ENCODE peak calls at places on chromosomes 1 and 21, in five cellular contexts. One of them, this sample, is unnamed.

GRCh38 chr1:176032040-176032645 is 174.9 kb downstream of the COP1 start:
- DNase-seq in tibial artery: no peak
- DNase-seq in fibroblast of mammary gland: peak; percentile 11
- DNase-seq in activated B cell treated with CpG ODN at 0.5 μM for 24 hours: no peak
- DNase-seq in HFF-Myc: no peak
- DNase-seq in this sample: no peak

GRCh38 chr21:16454371-16454770 is 724.6 kb downstream of the USP25 start:
- DNase-seq in tibial artery: no peak
- DNase-seq in fibroblast of mammary gland: peak; percentile 37
- DNase-seq in activated B cell treated with CpG ODN at 0.5 μM for 24 hours: no peak
- DNase-seq in HFF-Myc: no peak
- DNase-seq in this sample: peak; percentile 24

GRCh38 chr1:25900209-25900608 is 6.0 kb downstream of the STMN1 start:
- DNase-seq in tibial artery: no peak
- DNase-seq in fibroblast of mammary gland: no peak
- DNase-seq in activated B cell treated with CpG ODN at 0.5 μM for 24 hours: no peak
- DNase-seq in HFF-Myc: no peak
- DNase-seq in this sample: no peak

GRCh38 chr1:119822406-119822805 is 11.1 kb upstream of the REG4 start:
- DNase-seq in tibial artery: no peak
- DNase-seq in fibroblast of mammary gland: no peak
- DNase-seq in activated B cell treated with CpG ODN at 0.5 μM for 24 hours: no peak
- DNase-seq in HFF-Myc: no peak
- DNase-seq in this sample: no peak

GRCh38 chr1:169120066-169120465 is 13.6 kb downstream of the ATP1B1 start:
- DNase-seq in tibial artery: no peak
- DNase-seq in fibroblast of mammary gland: peak; percentile 28
- DNase-seq in activated B cell treated with CpG ODN at 0.5 μM for 24 hours: no peak
- DNase-seq in HFF-Myc: no peak
- DNase-seq in this sample: no peak

GRCh38 chr1:68128157-68128556 is 77.7 kb upstream of the DIRAS3 start:
- DNase-seq in tibial artery: no peak
- DNase-seq in fibroblast of mammary gland: peak; percentile 37
- DNase-seq in activated B cell treated with CpG ODN at 0.5 μM for 24 hours: no peak
- DNase-seq in HFF-Myc: no peak
- DNase-seq in this sample: peak; percentile 65

GRCh38 chr1:22839806-22840205 is 129.2 kb downstream of the EPHB2 start:
- DNase-seq in tibial artery: no peak
- DNase-seq in fibroblast of mammary gland: no peak
- DNase-seq in activated B cell treated with CpG ODN at 0.5 μM for 24 hours: no peak
- DNase-seq in HFF-Myc: no peak
- DNase-seq in this sample: no peak

GRCh38 chr21:44294391-44295162 is 5.3 kb upstream of the PFKL start:
- DNase-seq in tibial artery: no peak
- DNase-seq in fibroblast of mammary gland: peak; percentile 68
- DNase-seq in activated B cell treated with CpG ODN at 0.5 μM for 24 hours: no peak
- DNase-seq in HFF-Myc: no peak
- DNase-seq in this sample: peak; percentile 8

GRCh38 chr1:27496604-27497155 is 6.7 kb upstream of the WASF2 start:
- DNase-seq in tibial artery: peak; percentile 72
- DNase-seq in fibroblast of mammary gland: peak; percentile 52
- DNase-seq in activated B cell treated with CpG ODN at 0.5 μM for 24 hours: no peak
- DNase-seq in HFF-Myc: no peak
- DNase-seq in this sample: no peak

GRCh38 chr1:75123756-75124155 is 10.4 kb upstream of the LHX8 start:
- DNase-seq in tibial artery: no peak
- DNase-seq in fibroblast of mammary gland: no peak
- DNase-seq in activated B cell treated with CpG ODN at 0.5 μM for 24 hours: no peak
- DNase-seq in HFF-Myc: no peak
- DNase-seq in this sample: no peak

GRCh38 chr1:75126611-75127101 is 7.5 kb upstream of the LHX8 start:
- DNase-seq in tibial artery: no peak
- DNase-seq in fibroblast of mammary gland: no peak
- DNase-seq in activated B cell treated with CpG ODN at 0.5 μM for 24 hours: no peak
- DNase-seq in HFF-Myc: no peak
- DNase-seq in this sample: no peak

GRCh38 chr1:75127916-75128717 is 6.1 kb upstream of the LHX8 start:
- DNase-seq in tibial artery: no peak
- DNase-seq in fibroblast of mammary gland: no peak
- DNase-seq in activated B cell treated with CpG ODN at 0.5 μM for 24 hours: no peak
- DNase-seq in HFF-Myc: no peak
- DNase-seq in this sample: no peak

GRCh38 chr1:75125161-75125681 is 9.0 kb upstream of the LHX8 start:
- DNase-seq in tibial artery: no peak
- DNase-seq in fibroblast of mammary gland: no peak
- DNase-seq in activated B cell treated with CpG ODN at 0.5 μM for 24 hours: no peak
- DNase-seq in HFF-Myc: no peak
- DNase-seq in this sample: no peak

DNA sequence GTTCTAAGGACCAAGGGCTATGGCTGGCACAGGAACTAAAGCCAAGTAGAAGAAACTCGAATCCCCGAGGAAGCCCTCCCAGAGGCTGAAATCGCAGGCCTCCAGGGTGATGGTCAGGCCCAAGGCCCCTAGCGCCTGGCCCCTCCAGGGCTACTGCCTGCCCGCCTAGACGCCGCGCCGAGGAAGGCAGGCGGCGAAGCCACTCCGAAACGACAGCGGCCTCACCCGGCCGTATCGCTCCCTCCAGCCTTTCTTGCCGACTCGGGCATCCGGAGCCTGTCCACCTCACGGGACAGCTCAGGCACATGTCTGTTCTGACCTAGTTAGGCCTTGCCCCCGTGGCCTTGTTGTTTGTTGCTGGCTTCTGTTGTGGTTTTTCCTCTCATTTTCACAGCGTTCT is 9.7 kb upstream of the LHX8 start:
- DNase-seq in tibial artery: no peak
- DNase-seq in fibroblast of mammary gland: no peak
- DNase-seq in activated B cell treated with CpG ODN at 0.5 μM for 24 hours: no peak
- DNase-seq in HFF-Myc: no peak
- DNase-seq in this sample: no peak
- TF ChIP-seq CTCF in tibial artery: no peak
- TF ChIP-seq CTCF in fibroblast of mammary gland: no peak
- TF ChIP-seq CTCF in activated B cell treated with CpG ODN at 0.5 μM for 24 hours: no peak
- TF ChIP-seq CTCF in HFF-Myc: no peak
- TF ChIP-seq CTCF in this sample: no peak

GRCh38 chr1:70112838-70113237 is 92.5 kb downstream of the LRRC40 start:
- DNase-seq in tibial artery: no peak
- DNase-seq in fibroblast of mammary gland: no peak
- DNase-seq in activated B cell treated with CpG ODN at 0.5 μM for 24 hours: no peak
- DNase-seq in HFF-Myc: no peak
- DNase-seq in this sample: no peak
- TF ChIP-seq CTCF in tibial artery: no peak
- TF ChIP-seq CTCF in fibroblast of mammary gland: peak; percentile 4
- TF ChIP-seq CTCF in activated B cell treated with CpG ODN at 0.5 μM for 24 hours: no peak
- TF ChIP-seq CTCF in HFF-Myc: peak; percentile 12
- TF ChIP-seq CTCF in this sample: peak; percentile 26

GRCh38 chr21:31872072-31872451 is 758 bp upstream of the HUNK start:
- DNase-seq in tibial artery: no peak
- DNase-seq in fibroblast of mammary gland: no peak
- DNase-seq in activated B cell treated with CpG ODN at 0.5 μM for 24 hours: no peak
- DNase-seq in HFF-Myc: no peak
- DNase-seq in this sample: no peak

GRCh38 chr21:31874817-31875216 is 2.0 kb downstream of the HUNK start:
- DNase-seq in tibial artery: no peak
- DNase-seq in fibroblast of mammary gland: no peak
- DNase-seq in activated B cell treated with CpG ODN at 0.5 μM for 24 hours: no peak
- DNase-seq in HFF-Myc: no peak
- DNase-seq in this sample: no peak

GRCh38 chr21:31873696-31874599 is 1.1 kb downstream of the HUNK start:
- DNase-seq in tibial artery: no peak
- DNase-seq in fibroblast of mammary gland: no peak
- DNase-seq in activated B cell treated with CpG ODN at 0.5 μM for 24 hours: peak; percentile 53
- DNase-seq in HFF-Myc: no peak
- DNase-seq in this sample: no peak

GRCh38 chr21:31873275-31873695 is 465 bp downstream of the HUNK start:
- DNase-seq in tibial artery: no peak
- DNase-seq in fibroblast of mammary gland: no peak
- DNase-seq in activated B cell treated with CpG ODN at 0.5 μM for 24 hours: peak; percentile 24
- DNase-seq in HFF-Myc: no peak
- DNase-seq in this sample: no peak

DNA sequence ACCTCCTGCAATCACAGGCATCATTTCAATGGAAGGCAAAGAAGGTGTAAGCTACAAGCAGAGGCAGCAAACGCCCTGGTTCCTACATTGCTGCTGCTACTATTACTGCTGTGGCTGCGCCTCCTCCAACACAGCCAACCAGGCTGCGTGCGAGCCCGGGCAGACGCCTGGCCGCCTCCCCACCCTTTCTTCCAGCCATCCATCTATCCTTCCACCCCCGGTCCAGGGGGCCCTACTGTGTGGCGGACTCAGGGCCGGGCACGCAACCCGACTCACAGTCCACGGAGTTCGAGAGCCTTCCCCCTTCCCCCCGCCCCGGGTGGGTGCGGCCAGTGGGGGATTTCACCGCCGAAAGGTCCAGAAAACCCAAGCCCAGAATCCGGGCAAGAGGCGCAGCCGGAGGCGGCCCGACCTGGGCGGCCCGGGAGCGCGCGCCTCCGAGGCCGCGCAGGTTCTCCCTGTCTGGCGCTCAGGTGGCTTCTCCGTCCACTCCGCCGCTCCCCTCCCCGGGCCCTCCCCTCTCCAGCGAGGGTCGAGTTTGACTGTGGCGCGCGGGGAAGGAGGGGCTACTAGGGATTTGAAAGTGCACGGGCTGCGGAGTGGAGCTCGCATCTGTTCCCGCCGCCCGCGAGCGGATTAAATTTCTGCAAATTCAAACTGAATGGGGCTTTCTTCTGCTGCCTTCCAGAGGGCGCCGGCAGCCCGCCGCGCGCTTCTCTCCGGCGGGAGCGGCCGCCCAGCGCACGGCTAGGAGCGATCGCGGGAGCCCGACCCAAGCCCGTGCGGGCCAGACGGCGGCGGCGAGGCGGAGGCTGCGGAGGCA is at the start of gene HUNK:
- DNase-seq in tibial artery: no peak
- DNase-seq in fibroblast of mammary gland: peak; percentile 17
- DNase-seq in activated B cell treated with CpG ODN at 0.5 μM for 24 hours: peak; percentile 21
- DNase-seq in HFF-Myc: no peak
- DNase-seq in this sample: no peak
- TF ChIP-seq CTCF in tibial artery: no peak
- TF ChIP-seq CTCF in fibroblast of mammary gland: no peak
- TF ChIP-seq CTCF in activated B cell treated with CpG ODN at 0.5 μM for 24 hours: no peak
- TF ChIP-seq CTCF in HFF-Myc: no peak
- TF ChIP-seq CTCF in this sample: no peak

DNA sequence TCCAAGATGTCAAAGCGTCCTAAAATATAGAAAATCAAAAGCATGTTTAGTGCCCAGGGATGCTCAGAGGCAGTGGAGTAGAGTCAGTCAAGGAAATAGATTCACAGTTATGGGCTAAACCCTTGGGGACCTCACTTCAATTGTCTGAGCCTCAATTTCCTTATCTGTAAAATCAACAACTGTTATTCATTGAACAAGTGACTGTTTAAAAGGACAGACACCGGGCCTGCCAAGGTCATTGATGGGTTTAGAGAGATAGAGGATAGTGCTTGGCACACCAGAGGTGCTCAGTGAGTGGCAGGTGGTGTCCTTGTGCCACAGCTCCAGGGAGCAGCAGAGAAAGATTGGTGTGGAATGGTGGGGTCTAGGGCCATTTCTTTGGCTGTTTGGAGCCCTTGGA is 12.8 kb downstream of the PLA2G5 start:
- DNase-seq in tibial artery: no peak
- DNase-seq in fibroblast of mammary gland: no peak
- DNase-seq in activated B cell treated with CpG ODN at 0.5 μM for 24 hours: no peak
- DNase-seq in HFF-Myc: no peak
- DNase-seq in this sample: no peak
- TF ChIP-seq CTCF in tibial artery: no peak
- TF ChIP-seq CTCF in fibroblast of mammary gland: no peak
- TF ChIP-seq CTCF in activated B cell treated with CpG ODN at 0.5 μM for 24 hours: no peak
- TF ChIP-seq CTCF in HFF-Myc: no peak
- TF ChIP-seq CTCF in this sample: no peak

GRCh38 chr1:98766241-98766640 is 104.7 kb downstream of the SNX7 start:
- DNase-seq in tibial artery: no peak
- DNase-seq in fibroblast of mammary gland: no peak
- DNase-seq in activated B cell treated with CpG ODN at 0.5 μM for 24 hours: no peak
- DNase-seq in HFF-Myc: no peak
- DNase-seq in this sample: no peak

GRCh38 chr1:98763488-98764141 is 102.1 kb downstream of the SNX7 start:
- DNase-seq in tibial artery: no peak
- DNase-seq in fibroblast of mammary gland: no peak
- DNase-seq in activated B cell treated with CpG ODN at 0.5 μM for 24 hours: no peak
- DNase-seq in HFF-Myc: no peak
- DNase-seq in this sample: no peak

DNA sequence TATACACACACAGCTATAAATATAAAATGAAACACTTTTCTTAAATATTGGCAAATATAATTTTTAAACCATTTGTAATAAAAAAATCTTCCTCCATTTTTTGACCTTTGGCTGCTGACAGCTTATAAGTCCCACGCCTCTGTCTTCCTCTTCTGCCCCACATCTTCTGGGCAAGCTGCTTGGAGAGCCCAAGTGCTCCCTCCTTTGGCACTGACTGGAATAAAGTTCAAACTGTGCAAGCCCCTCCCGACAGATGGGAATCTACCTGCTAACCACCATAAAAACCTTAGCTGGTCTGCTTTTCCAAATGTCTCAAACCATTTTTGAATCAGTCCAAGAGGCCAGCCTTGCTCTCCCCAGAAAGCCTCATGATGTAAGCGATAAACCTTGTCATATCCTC is 99.7 kb downstream of the SNX7 start:
- DNase-seq in tibial artery: no peak
- DNase-seq in fibroblast of mammary gland: peak; percentile 1
- DNase-seq in activated B cell treated with CpG ODN at 0.5 μM for 24 hours: no peak
- DNase-seq in HFF-Myc: no peak
- DNase-seq in this sample: no peak
- TF ChIP-seq CTCF in tibial artery: no peak
- TF ChIP-seq CTCF in fibroblast of mammary gland: no peak
- TF ChIP-seq CTCF in activated B cell treated with CpG ODN at 0.5 μM for 24 hours: no peak
- TF ChIP-seq CTCF in HFF-Myc: no peak
- TF ChIP-seq CTCF in this sample: peak; percentile 30

GRCh38 chr1:226549937-226550670 is 1.5 kb downstream of the STUM start:
- DNase-seq in tibial artery: peak; percentile 82
- DNase-seq in fibroblast of mammary gland: peak; percentile 10
- DNase-seq in activated B cell treated with CpG ODN at 0.5 μM for 24 hours: peak; percentile 26
- DNase-seq in HFF-Myc: no peak
- DNase-seq in this sample: no peak
- TF ChIP-seq CTCF in tibial artery: no peak
- TF ChIP-seq CTCF in fibroblast of mammary gland: no peak
- TF ChIP-seq CTCF in activated B cell treated with CpG ODN at 0.5 μM for 24 hours: no peak
- TF ChIP-seq CTCF in HFF-Myc: peak; percentile 4
- TF ChIP-seq CTCF in this sample: no peak